ENCODE peak calls at places on chromosomes 1 and 21, in four cellular contexts. R is activated CD4-positive, alpha-beta T cell treated with anti-CD3 and anti-CD28 coated beads, Interleukin-2, amount 10 ng/mL, durations not matched to agents 7 days and 5 days; Z is activated naive CD4-positive, alpha-beta T cell; G is stimulated activated CD8-positive, alpha-beta memory T cell treated with anti-CD3 and anti-CD28 coated beads, Interleukin-7, amount 100 ng/mL, for 24 hours. I is an unnamed sample.

GRCh38 chr1:203521812-203522211 is 27.9 kb downstream of the OPTC start:
- DNase-seq in R (no peak), Z (no peak), G (no peak), I (no peak)

GRCh38 chr1:32759521-32759980 is 57.0 kb upstream of the SYNC start:
- DNase-seq in R (peak), Z (no peak), G (no peak), I (no peak)

GRCh38 chr1:94863297-94863911 is 43.2 kb downstream of the SLC44A3 start:
- DNase-seq in R (no peak), Z (no peak), G (no peak), I (no peak)

GRCh38 chr1:10788592-10789006 is 7.8 kb downstream of the CASZ1 start:
- DNase-seq in R (no peak), Z (no peak), G (no peak), I (no peak)

GRCh38 chr1:89708727-89709375 is 75.9 kb downstream of the LRRC8C start:
- DNase-seq in R (no peak), Z (no peak), G (no peak), I (no peak)

GRCh38 chr1:28329395-28330153 is 734 bp downstream of the MED18 start:
- DNase-seq in R (peak), Z (peak), G (peak), I (no peak)

GRCh38 chr1:59755084-59755685 is 59.6 kb upstream of the HOOK1 start:
- DNase-seq in R (no peak), Z (no peak), G (no peak), I (no peak)

GRCh38 chr1:76786232-76786631 is 81.0 kb upstream of the ST6GALNAC5 start:
- DNase-seq in R (no peak), Z (no peak), G (no peak), I (no peak)

GRCh38 chr1:161128591-161129420 is 3.7 kb downstream of the DEDD start:
- DNase-seq in R (no peak), Z (no peak), G (no peak), I (no peak)

GRCh38 chr1:205852969-205853368 is 3.0 kb upstream of the PM20D1 start:
- DNase-seq in R (no peak), Z (no peak), G (no peak), I (no peak)

GRCh38 chr1:17676387-17677060 is 78.6 kb upstream of the ACTL8 start:
- DNase-seq in R (no peak), Z (no peak), G (no peak), I (no peak)

GRCh38 chr21:44521928-44522752 is 17.9 kb downstream of the KRTAP10-1 start:
- DNase-seq in R (no peak), Z (no peak), G (no peak), I (no peak)

GRCh38 chr1:230123280-230124186 is 56.5 kb downstream of the GALNT2 start:
- DNase-seq in R (peak), Z (no peak), G (no peak), I (no peak)

GRCh38 chr1:169999357-169999756 is 75.1 kb downstream of the KIFAP3 start:
- DNase-seq in R (no peak), Z (no peak), G (no peak), I (no peak)

GRCh38 chr1:33301273-33301984 is 19.5 kb downstream of the A3GALT2 start:
- DNase-seq in R (no peak), Z (no peak), G (no peak), I (no peak)